ENCODE peak calls at places on chromosomes 5 and 9, in eight cellular contexts. C, W, Q, O, I, N, Y and E are unnamed samples.

GRCh38 chr5:146647656-146648199 is 131.7 kb upstream of the GPR151 start:
- DNase-seq in W (peak; percentile 32), C (no peak), Q (no peak), Y (no peak), N (no peak), I (no peak), O (no peak), E (no peak)

GRCh38 chr9:82560457-82560904 is 502.5 kb downstream of the RASEF start:
- DNase-seq in N (no peak), Q (no peak), W (peak; percentile 2), O (no peak), Y (no peak), I (no peak), C (no peak), E (no peak)

GRCh38 chr5:79418276-79418675 is 95.7 kb downstream of the HOMER1 start:
- DNase-seq in Q (no peak), I (no peak), C (no peak), N (no peak), O (no peak), W (no peak), Y (no peak), E (no peak)

GRCh38 chr9:85645909-85646627 is 95.7 kb downstream of the AGTPBP1 start:
- DNase-seq in O (no peak), I (no peak), W (no peak), Q (no peak), C (no peak), Y (no peak), N (no peak), E (no peak)

GRCh38 chr5:9927106-9927505 is 297.0 kb upstream of the TAS2R1 start:
- DNase-seq in W (no peak), Q (no peak), Y (no peak), I (no peak), C (peak; percentile 57), N (no peak), O (no peak), E (no peak)

GRCh38 chr5:17738461-17738860 is 104.2 kb downstream of the TAF11L14 start:
- DNase-seq in N (no peak), O (no peak), Y (no peak), I (no peak), C (no peak), W (no peak), Q (no peak), E (no peak)

GRCh38 chr9:16627967-16628366 is 242.5 kb downstream of the BNC2 start:
- DNase-seq in Q (no peak), C (peak; percentile 87), Y (peak; percentile 60), I (peak; percentile 47), N (no peak), W (no peak), O (peak; percentile 88), E (peak; percentile 36)

GRCh38 chr9:35193762-35194161 is 32.0 kb downstream of the UNC13B start:
- DNase-seq in C (no peak), W (no peak), I (no peak), Y (no peak), Q (no peak), N (no peak), O (no peak), E (no peak)

GRCh38 chr9:83362341-83362995 is 175.7 kb downstream of the FRMD3 start:
- DNase-seq in I (no peak), W (no peak), N (no peak), O (no peak), Y (no peak), Q (no peak), C (no peak), E (no peak)

GRCh38 chr5:35921930-35922329 is 16.5 kb downstream of the CAPSL start:
- DNase-seq in Y (no peak), W (no peak), N (no peak), Q (no peak), C (no peak), I (no peak), O (no peak), E (no peak)

GRCh38 chr5:135486679-135487395 is 34.7 kb upstream of the TIFAB start:
- DNase-seq in C (no peak), N (no peak), I (no peak), O (no peak), Q (no peak), Y (no peak), W (no peak), E (no peak)

GRCh38 chr5:14767942-14768837 is 103.4 kb downstream of the ANKH start:
- DNase-seq in Q (no peak), O (no peak), I (no peak), N (no peak), Y (no peak), C (no peak), W (peak; percentile 30), E (no peak)

GRCh38 chr5:1553642-1554409 is 30.1 kb upstream of the LPCAT1 start:
- DNase-seq in Q (no peak), Y (no peak), W (no peak), I (no peak), C (no peak), N (no peak), O (no peak), E (no peak)

GRCh38 chr5:151315998-151316597 is 12.5 kb upstream of the SLC36A3 start:
- DNase-seq in Q (peak; percentile 86), N (peak; percentile 77), C (peak; percentile 77), I (peak; percentile 87), Y (peak; percentile 9), W (no peak), O (peak; percentile 26), E (peak; percentile 85)

GRCh38 chr5:17428176-17428800 is 69.7 kb upstream of the TAF11L2 start:
- DNase-seq in Q (no peak), Y (no peak), C (no peak), I (no peak), N (no peak), O (no peak), W (no peak), E (no peak)

GRCh38 chr9:7739595-7739994 is 60.0 kb downstream of the DMAC1 start:
- DNase-seq in O (no peak), Q (no peak), W (no peak), N (no peak), Y (no peak), C (no peak), I (no peak), E (no peak)

GRCh38 chr9:347667-348292 is 133.1 kb downstream of the DOCK8 start:
- DNase-seq in W (no peak), Q (peak; percentile 26), C (peak; percentile 54), I (no peak), Y (peak; percentile 17), N (peak; percentile 35), O (no peak), E (no peak)

GRCh38 chr5:89105836-89106235 is 222.9 kb upstream of the MEF2C start:
- DNase-seq in W (no peak), O (no peak), N (no peak), C (peak; percentile 17), I (no peak), Y (no peak), Q (no peak), E (no peak)

GRCh38 chr5:54217826-54218503 is 92.4 kb downstream of the ARL15 start:
- DNase-seq in W (peak; percentile 45), I (no peak), N (peak; percentile 30), Y (peak; percentile 20), C (peak; percentile 73), O (peak; percentile 60), Q (peak; percentile 72), E (no peak)

GRCh38 chr5:137960141-137960540 is 70.9 kb downstream of the PKD2L2 start:
- DNase-seq in I (no peak), Y (no peak), N (no peak), O (no peak), W (no peak), Q (no peak), C (no peak), E (no peak)

GRCh38 chr9:135363556-135363955 is 116.0 kb upstream of the PPP1R26 start:
- DNase-seq in N (no peak), O (no peak), Q (no peak), Y (no peak), C (no peak), W (no peak), I (no peak), E (no peak)

GRCh38 chr5:123203105-123203794 is 114.2 kb downstream of the PRDM6 start:
- DNase-seq in Q (no peak), I (no peak), O (no peak), C (no peak), Y (no peak), W (no peak), N (no peak), E (no peak)

GRCh38 chr9:102124465-102124864 is 386.0 kb upstream of the GRIN3A start:
- DNase-seq in C (no peak), Y (no peak), I (peak; percentile 29), O (no peak), Q (no peak), W (peak; percentile 3), N (no peak), E (no peak)

GRCh38 chr5:65812648-65813047 is 90.6 kb downstream of the NLN start:
- DNase-seq in C (no peak), Q (no peak), I (no peak), Y (no peak), O (no peak), W (no peak), N (no peak), E (no peak)

GRCh38 chr9:101530076-101530711 is 3.5 kb upstream of the RNF20 start:
- DNase-seq in N (peak; percentile 69), O (peak; percentile 63), Y (peak; percentile 60), I (no peak), W (peak; percentile 30), Q (peak; percentile 81), C (peak; percentile 84), E (peak; percentile 48)

GRCh38 chr5:5497132-5497748 is 74.8 kb downstream of the ICE1 start:
- DNase-seq in Y (peak; percentile 9), N (peak; percentile 54), I (peak; percentile 69), C (peak; percentile 68), W (peak; percentile 74), Q (peak; percentile 55), O (no peak), E (peak; percentile 57)

GRCh38 chr5:144202725-144203124 is 32.1 kb downstream of the KCTD16 start:
- DNase-seq in I (no peak), O (no peak), Q (no peak), C (no peak), W (no peak), N (no peak), Y (no peak), E (no peak)

GRCh38 chr5:149902177-149902576 is 42.4 kb downstream of the PDE6A start:
- DNase-seq in W (no peak), N (no peak), C (peak; percentile 24), Y (no peak), O (no peak), I (no peak), Q (no peak), E (no peak)

GRCh38 chr9:100216178-100216787 is 117.2 kb downstream of the INVS start:
- DNase-seq in Y (no peak), I (no peak), N (peak; percentile 9), Q (no peak), O (no peak), C (peak; percentile 68), W (peak; percentile 4), E (no peak)